ENCODE peak calls at places on chromosomes 11 and 22, in four cellular contexts. T, C, R and O are unnamed samples.

GRCh38 chr11:68941324-68942089 is 37.8 kb downstream of the IGHMBP2 start:
- DNase-seq in R (no peak), T (no peak), C (no peak), O (no peak)

GRCh38 chr11:19988598-19988997 is 171.7 kb downstream of the DBX1 start:
- DNase-seq in R (peak; percentile 98), T (peak; percentile 97), C (peak; percentile 31), O (peak; percentile 63)

GRCh38 chr22:18103527-18104269 is 6.9 kb upstream of the TUBA8 start:
- DNase-seq in T (no peak), C (no peak), R (no peak), O (no peak)

GRCh38 chr22:37135023-37135422 is 14.7 kb downstream of the IL2RB start:
- DNase-seq in R (no peak), C (no peak), T (no peak), O (no peak)

GRCh38 chr22:38034278-38034882 is 22.8 kb upstream of the PICK1 start:
- DNase-seq in C (peak; percentile 57), R (peak; percentile 96), T (peak; percentile 91), O (peak; percentile 81)

GRCh38 chr11:107197932-107198331 is 179.7 kb upstream of the GUCY1A2 start:
- DNase-seq in C (no peak), R (no peak), T (no peak), O (no peak)

GRCh38 chr11:134908583-134908982 is 496.5 kb upstream of the B3GAT1 start:
- DNase-seq in T (no peak), C (no peak), R (no peak), O (no peak)

GRCh38 chr11:46456269-46456668 is 64.7 kb upstream of the CHRM4 start:
- DNase-seq in C (no peak), R (no peak), T (no peak), O (no peak)

GRCh38 chr11:75498556-75499255 is 27.0 kb downstream of the GDPD5 start:
- DNase-seq in C (no peak), T (peak; percentile 37), R (peak; percentile 74), O (no peak)

GRCh38 chr22:50314081-50314454 is 6.6 kb upstream of the PLXNB2 start:
- DNase-seq in R (no peak), T (no peak), C (no peak), O (no peak)

GRCh38 chr22:29628982-29629381 is 25.5 kb downstream of the NF2 start:
- DNase-seq in T (no peak), C (no peak), R (no peak), O (no peak)

GRCh38 chr22:46328797-46329196 is 6.7 kb upstream of the TRMU start:
- DNase-seq in C (no peak), T (no peak), R (no peak), O (no peak)

GRCh38 chr11:9633674-9634073 is 30.2 kb upstream of the SWAP70 start:
- DNase-seq in T (no peak), R (no peak), C (no peak), O (no peak)

GRCh38 chr22:31646186-31647019 is 15.6 kb downstream of the PISD start:
- DNase-seq in C (no peak), R (peak; percentile 95), T (peak; percentile 99), O (peak; percentile 96)

GRCh38 chr11:78715639-78716311 is 141.1 kb upstream of the NARS2 start:
- DNase-seq in C (peak; percentile 15), R (peak; percentile 50), T (peak; percentile 90), O (peak; percentile 54)

GRCh38 chr11:117610045-117610444 is 187.0 kb downstream of the DSCAML1 start:
- DNase-seq in R (no peak), C (no peak), T (peak; percentile 51), O (no peak)

GRCh38 chr11:46247664-46248063 is 29.8 kb upstream of the CREB3L1 start:
- DNase-seq in R (peak; percentile 24), T (peak; percentile 48), C (no peak), O (no peak)

GRCh38 chr11:116101737-116102275 is 597.6 kb upstream of the CADM1 start:
- DNase-seq in R (no peak), T (no peak), C (no peak), O (no peak)

GRCh38 chr11:102085864-102086551 is 24.2 kb upstream of the YAP1 start:
- DNase-seq in T (peak; percentile 38), R (no peak), C (no peak), O (no peak)

GRCh38 chr11:34358258-34358665 is 452 bp upstream of the ABTB2 start:
- DNase-seq in C (peak; percentile 13), T (peak; percentile 76), R (peak; percentile 63), O (no peak)

GRCh38 chr22:25008666-25009065 is 56.1 kb downstream of the KIAA1671 start:
- DNase-seq in T (no peak), C (no peak), R (no peak), O (no peak)

GRCh38 chr11:15059132-15059531 is 14.3 kb upstream of the CALCB start:
- DNase-seq in T (no peak), C (no peak), R (peak; percentile 16), O (no peak)

GRCh38 chr11:91921974-91922373 is 302.6 kb upstream of the FAT3 start:
- DNase-seq in C (no peak), R (no peak), T (peak; percentile 25), O (no peak)

GRCh38 chr22:44188986-44189630 is 8.4 kb downstream of the PARVG start:
- DNase-seq in T (no peak), R (no peak), C (no peak), O (no peak)

GRCh38 chr11:41978951-41979350 is 519.5 kb upstream of the LRRC4C start:
- DNase-seq in C (no peak), R (no peak), T (peak; percentile 29), O (no peak)

GRCh38 chr11:62338218-62338617 is 970 bp downstream of the ASRGL1 start:
- DNase-seq in C (no peak), T (no peak), R (no peak), O (no peak)
- H3K4me3 ChIP-seq in C (peak overlapping the region; percentile 83), T (no peak overlapping the region), R (peak overlapping the region; percentile 73), O (no peak overlapping the region)

DNA sequence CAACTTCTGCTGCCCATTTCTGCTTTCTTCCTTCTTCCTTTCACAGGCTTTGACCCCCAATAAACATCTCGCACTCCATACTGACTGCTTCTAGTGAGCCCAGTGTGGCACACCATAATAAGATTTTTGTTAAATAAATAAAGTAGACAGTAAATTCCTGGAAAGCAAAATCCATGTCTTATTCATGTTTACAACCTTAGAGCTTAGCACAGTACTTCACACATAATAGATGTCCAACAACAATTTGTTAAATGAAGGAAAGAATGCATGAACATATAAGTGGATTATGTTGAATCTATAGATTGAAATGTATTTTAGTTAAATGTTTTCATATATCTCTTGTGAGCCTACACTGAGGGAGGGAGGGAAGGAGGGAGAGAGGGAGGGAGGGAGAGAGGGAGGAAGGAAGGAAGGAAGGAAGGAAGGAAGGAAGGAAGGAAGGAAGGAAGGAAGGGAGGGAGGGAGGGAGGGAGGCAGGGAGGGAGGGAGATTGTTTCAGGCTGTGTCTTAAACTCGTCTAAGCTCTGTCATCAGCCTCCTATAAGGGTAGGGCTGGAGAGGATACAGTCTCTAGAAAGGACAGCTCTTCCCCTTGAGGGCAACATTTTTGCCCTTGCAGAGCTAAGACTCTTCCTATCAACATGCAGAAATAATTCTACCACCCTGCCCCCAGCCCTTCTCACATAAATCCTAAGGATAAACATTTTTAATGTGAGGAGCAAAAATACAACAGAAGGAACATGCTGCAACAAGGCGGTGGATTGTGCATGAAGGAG is 168.1 kb downstream of the BARX2 start:
- DNase-seq in T (no peak), R (no peak), C (no peak), O (no peak)
- H3K9me3 ChIP-seq in T (no peaks in the 10 kb centered on the region), R (no peaks in the 10 kb centered on the region), C (no peaks in the 10 kb centered on the region), O (no peaks in the 10 kb centered on the region)

GRCh38 chr22:41410311-41410751 is 28.6 kb downstream of the TEF start:
- DNase-seq in C (no peak), T (no peak), R (no peak), O (no peak)
- H3K27ac ChIP-seq in C (peak overlapping the region; percentile 98), T (no peak overlapping the region), R (no peak overlapping the region), O (no peak overlapping the region)

DNA sequence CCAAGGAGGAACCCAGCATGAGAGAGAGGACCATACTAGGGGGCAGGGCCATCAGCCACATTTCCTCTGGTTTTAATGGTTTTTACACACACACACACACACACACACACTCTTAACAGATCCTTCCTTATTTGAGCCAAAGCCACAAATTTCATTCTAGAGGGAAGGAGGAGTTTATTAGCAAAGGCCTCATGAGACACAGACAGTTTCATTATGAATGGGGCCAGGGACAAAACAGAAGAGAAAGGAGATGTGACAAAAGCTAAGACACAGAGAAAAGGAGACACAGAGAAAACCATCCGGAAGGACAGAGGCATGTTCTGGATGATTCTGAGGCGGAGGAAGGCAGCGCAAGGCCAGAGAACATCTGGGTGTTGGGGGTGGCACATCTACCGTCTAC is 32.2 kb upstream of the ARFGAP3 start:
- DNase-seq in C (no peak), R (no peak), T (no peak), O (no peak)
- H3K4me3 ChIP-seq in C (no peak overlapping the region), R (no peak overlapping the region), T (no peak overlapping the region), O (no peak overlapping the region)